ENCODE peak calls at places on chromosomes 7 and 10, in four cellular contexts. One of them, this sample, is unnamed.

GRCh38 chr7:101651116-101651515 is 22.0 kb upstream of the MYL10 start:
- DNase-seq in K562: no peak
- DNase-seq in transverse colon: no peak
- DNase-seq in sigmoid colon: no peak
- DNase-seq in this sample: no peak

GRCh38 chr10:118017850-118018249 is 28.9 kb downstream of the RAB11FIP2 start:
- DNase-seq in K562: no peak
- DNase-seq in transverse colon: no peak
- DNase-seq in sigmoid colon: no peak
- DNase-seq in this sample: no peak

GRCh38 chr10:114491419-114491818 is 87.1 kb upstream of the AFAP1L2 start:
- DNase-seq in K562: no peak
- DNase-seq in transverse colon: no peak
- DNase-seq in sigmoid colon: peak; percentile 81
- DNase-seq in this sample: no peak

GRCh38 chr10:132447446-132448247 is 50.6 kb downstream of the PWWP2B start:
- DNase-seq in K562: no peak
- DNase-seq in transverse colon: peak; percentile 67
- DNase-seq in sigmoid colon: no peak
- DNase-seq in this sample: peak; percentile 68

GRCh38 chr10:99329238-99329890 is at the start of gene CNNM1:
- DNase-seq in K562: no peak
- DNase-seq in transverse colon: no peak
- DNase-seq in sigmoid colon: peak; percentile 74
- DNase-seq in this sample: peak; percentile 40

GRCh38 chr10:130961506-130962239 is 349.8 kb downstream of the TCERG1L start:
- DNase-seq in K562: no peak
- DNase-seq in transverse colon: no peak
- DNase-seq in sigmoid colon: no peak
- DNase-seq in this sample: no peak

GRCh38 chr10:10665750-10666149 is 351.9 kb upstream of the CELF2 start:
- DNase-seq in K562: no peak
- DNase-seq in transverse colon: no peak
- DNase-seq in sigmoid colon: no peak
- DNase-seq in this sample: no peak

GRCh38 chr7:137578541-137578940 is 235.0 kb upstream of the PTN start:
- DNase-seq in K562: no peak
- DNase-seq in transverse colon: no peak
- DNase-seq in sigmoid colon: no peak
- DNase-seq in this sample: no peak

GRCh38 chr10:56135806-56136205 is 225.3 kb downstream of the ZWINT start:
- DNase-seq in K562: no peak
- DNase-seq in transverse colon: no peak
- DNase-seq in sigmoid colon: no peak
- DNase-seq in this sample: no peak

GRCh38 chr7:158781976-158782637 is 47.2 kb downstream of the ESYT2 start:
- DNase-seq in K562: no peak
- DNase-seq in transverse colon: no peak
- DNase-seq in sigmoid colon: no peak
- DNase-seq in this sample: no peak

GRCh38 chr10:79063071-79063491 is 5.7 kb upstream of the ZMIZ1 start:
- DNase-seq in K562: no peak
- DNase-seq in transverse colon: peak; percentile 8
- DNase-seq in sigmoid colon: peak; percentile 48
- DNase-seq in this sample: no peak

GRCh38 chr10:77070892-77071595 is 566.6 kb downstream of the KCNMA1 start:
- DNase-seq in K562: no peak
- DNase-seq in transverse colon: no peak
- DNase-seq in sigmoid colon: peak; percentile 69
- DNase-seq in this sample: no peak

GRCh38 chr10:124614003-124614659 is 130.0 kb downstream of the FAM53B start:
- DNase-seq in K562: no peak
- DNase-seq in transverse colon: no peak
- DNase-seq in sigmoid colon: no peak
- DNase-seq in this sample: no peak

GRCh38 chr7:8112685-8113084 is 144.1 kb downstream of the GLCCI1 start:
- DNase-seq in K562: no peak
- DNase-seq in transverse colon: no peak
- DNase-seq in sigmoid colon: no peak
- DNase-seq in this sample: no peak

GRCh38 chr10:72802291-72803118 is 91.0 kb upstream of the OIT3 start:
- DNase-seq in K562: no peak
- DNase-seq in transverse colon: no peak
- DNase-seq in sigmoid colon: no peak
- DNase-seq in this sample: no peak

GRCh38 chr7:105448181-105448580 is 59.5 kb upstream of the SRPK2 start:
- DNase-seq in K562: no peak
- DNase-seq in transverse colon: no peak
- DNase-seq in sigmoid colon: no peak
- DNase-seq in this sample: no peak

GRCh38 chr10:86813101-86813500 is 56.7 kb downstream of the BMPR1A start:
- DNase-seq in K562: no peak
- DNase-seq in transverse colon: no peak
- DNase-seq in sigmoid colon: no peak
- DNase-seq in this sample: no peak

GRCh38 chr10:47166405-47166777 is 133.6 kb upstream of the GDF10 start:
- DNase-seq in K562: no peak
- DNase-seq in transverse colon: no peak
- DNase-seq in sigmoid colon: no peak
- DNase-seq in this sample: no peak

GRCh38 chr7:30799206-30799975 is 28.2 kb downstream of the MINDY4 start:
- DNase-seq in K562: no peak
- DNase-seq in transverse colon: no peak
- DNase-seq in sigmoid colon: peak; percentile 89
- DNase-seq in this sample: no peak

GRCh38 chr10:35335718-35336083 is 608 bp upstream of the CCNY start:
- DNase-seq in K562: no peak
- DNase-seq in transverse colon: peak; percentile 20
- DNase-seq in sigmoid colon: no peak
- DNase-seq in this sample: no peak

GRCh38 chr10:43119416-43120115 is 18.7 kb upstream of the CSGALNACT2 start:
- DNase-seq in K562: no peak
- DNase-seq in transverse colon: no peak
- DNase-seq in sigmoid colon: no peak
- DNase-seq in this sample: no peak

GRCh38 chr10:130341325-130341724 is 205.1 kb downstream of the GLRX3 start:
- DNase-seq in K562: peak; percentile 19
- DNase-seq in transverse colon: no peak
- DNase-seq in sigmoid colon: no peak
- DNase-seq in this sample: no peak

GRCh38 chr10:28300027-28300426 is 2.8 kb downstream of the MPP7 start:
- DNase-seq in K562: peak; percentile 19
- DNase-seq in transverse colon: no peak
- DNase-seq in sigmoid colon: no peak
- DNase-seq in this sample: no peak

GRCh38 chr7:11743016-11743415 is 89.0 kb downstream of the THSD7A start:
- DNase-seq in K562: no peak
- DNase-seq in transverse colon: no peak
- DNase-seq in sigmoid colon: no peak
- DNase-seq in this sample: no peak

GRCh38 chr10:79387466-79387973 is 40.3 kb downstream of the PPIF start:
- DNase-seq in K562: no peak
- DNase-seq in transverse colon: peak; percentile 8
- DNase-seq in sigmoid colon: peak; percentile 86
- DNase-seq in this sample: no peak

GRCh38 chr7:106947244-106947728 is 82.2 kb downstream of the PIK3CG start:
- DNase-seq in K562: peak; percentile 88
- DNase-seq in transverse colon: peak; percentile 44
- DNase-seq in sigmoid colon: no peak
- DNase-seq in this sample: peak; percentile 19

DNA sequence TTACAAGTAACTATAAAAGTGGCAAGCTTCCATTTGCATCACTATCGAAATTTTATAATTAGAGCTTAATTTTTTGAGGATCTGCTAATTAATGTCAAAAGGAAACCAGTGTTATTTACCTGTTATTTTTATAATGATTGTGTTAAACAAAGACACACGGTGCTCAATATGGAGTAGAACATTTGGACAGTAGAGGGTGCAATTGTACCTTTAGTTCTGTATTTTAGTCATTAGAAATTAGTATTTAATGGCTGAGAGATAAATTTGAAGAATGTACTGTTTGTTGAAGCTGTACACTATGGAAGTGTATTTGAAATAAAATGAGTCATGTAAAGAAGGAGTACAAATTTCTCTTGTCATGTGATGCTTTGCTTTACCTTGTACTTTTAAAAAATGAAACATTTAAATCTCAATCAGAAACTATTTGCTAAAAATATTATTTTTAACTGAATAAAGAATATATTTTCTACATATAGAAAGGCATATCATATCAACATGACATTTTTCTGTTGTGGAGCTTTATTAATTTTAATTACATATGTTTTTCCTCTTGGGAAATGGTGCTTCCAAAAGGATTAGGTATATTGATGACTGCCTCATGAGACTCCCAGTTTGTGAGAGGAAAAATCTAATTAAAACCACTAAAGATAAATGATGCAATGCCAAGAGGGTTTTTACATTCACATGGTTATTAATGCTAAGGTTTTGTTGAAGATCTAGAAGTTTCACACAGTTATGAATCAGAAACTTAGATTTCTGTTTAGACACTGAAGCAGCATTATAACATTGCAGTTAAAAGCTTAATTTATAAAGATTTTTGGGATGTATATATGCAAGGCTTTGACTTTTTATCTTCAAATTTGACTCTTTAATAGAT is 10.4 kb upstream of the PRKG1 start:
- DNase-seq in K562: no peak
- DNase-seq in transverse colon: no peak
- DNase-seq in sigmoid colon: no peak
- DNase-seq in this sample: no peak
- TF ChIP-seq CTCF in K562: no peak
- TF ChIP-seq CTCF in transverse colon: peak; percentile 58
- TF ChIP-seq CTCF in sigmoid colon: peak; percentile 63
- TF ChIP-seq CTCF in this sample: no peak

GRCh38 chr7:1915956-1916620 is 246.0 kb downstream of the ELFN1 start:
- DNase-seq in K562: no peak
- DNase-seq in transverse colon: no peak
- DNase-seq in sigmoid colon: no peak
- DNase-seq in this sample: no peak
- TF ChIP-seq POLR2AphosphoS5 in K562: no peak
- TF ChIP-seq POLR2AphosphoS5 in transverse colon: no peak
- TF ChIP-seq POLR2AphosphoS5 in sigmoid colon: no peak
- TF ChIP-seq POLR2AphosphoS5 in this sample: no peak

GRCh38 chr7:88243345-88243909 is 23.6 kb upstream of the SRI start:
- DNase-seq in K562: no peak
- DNase-seq in transverse colon: no peak
- DNase-seq in sigmoid colon: no peak
- DNase-seq in this sample: peak; percentile 30
- H3K4me1 ChIP-seq in K562: no peaks in the 10 kb centered on the region
- H3K4me1 ChIP-seq in transverse colon: no peaks in the 10 kb centered on the region
- H3K4me1 ChIP-seq in sigmoid colon: no peaks in the 10 kb centered on the region
- H3K4me1 ChIP-seq in this sample: no peaks in the 10 kb centered on the region

DNA sequence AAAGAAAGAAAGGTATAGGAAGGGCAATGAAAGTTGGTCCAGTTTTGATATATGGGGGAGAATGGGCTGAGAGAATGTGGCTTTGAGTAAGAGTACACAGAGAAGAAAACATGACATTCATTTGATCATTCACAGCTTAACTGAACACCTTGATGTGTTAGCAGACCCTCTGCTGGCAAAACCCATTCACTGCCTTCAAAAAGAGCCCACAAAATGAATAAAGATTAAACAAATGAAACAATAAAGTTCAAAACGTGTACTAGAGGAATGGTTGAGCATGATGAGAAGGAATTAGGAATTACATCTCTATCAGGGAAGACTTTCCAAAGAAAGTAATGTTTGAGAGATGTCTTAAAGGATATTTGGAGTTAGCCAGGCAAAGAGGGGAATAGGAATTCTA is 2.1 kb downstream of the WEE2 start:
- DNase-seq in K562: no peak
- DNase-seq in transverse colon: no peak
- DNase-seq in sigmoid colon: no peak
- DNase-seq in this sample: no peak
- TF ChIP-seq CTCF in K562: no peak
- TF ChIP-seq CTCF in transverse colon: no peak
- TF ChIP-seq CTCF in sigmoid colon: no peak
- TF ChIP-seq CTCF in this sample: no peak

GRCh38 chr10:3779146-3779707 is 5.8 kb downstream of the KLF6 start:
- DNase-seq in K562: no peak
- DNase-seq in transverse colon: peak; percentile 26
- DNase-seq in sigmoid colon: no peak
- DNase-seq in this sample: no peak

GRCh38 chr10:3781458-3782098 is 3.4 kb downstream of the KLF6 start:
- DNase-seq in K562: no peak
- DNase-seq in transverse colon: peak; percentile 68
- DNase-seq in sigmoid colon: peak; percentile 81
- DNase-seq in this sample: no peak

GRCh38 chr10:3780056-3780765 is 4.8 kb downstream of the KLF6 start:
- DNase-seq in K562: no peak
- DNase-seq in transverse colon: no peak
- DNase-seq in sigmoid colon: no peak
- DNase-seq in this sample: no peak

GRCh38 chr10:3782099-3782455 is 2.9 kb downstream of the KLF6 start:
- DNase-seq in K562: no peak
- DNase-seq in transverse colon: no peak
- DNase-seq in sigmoid colon: no peak
- DNase-seq in this sample: no peak

DNA sequence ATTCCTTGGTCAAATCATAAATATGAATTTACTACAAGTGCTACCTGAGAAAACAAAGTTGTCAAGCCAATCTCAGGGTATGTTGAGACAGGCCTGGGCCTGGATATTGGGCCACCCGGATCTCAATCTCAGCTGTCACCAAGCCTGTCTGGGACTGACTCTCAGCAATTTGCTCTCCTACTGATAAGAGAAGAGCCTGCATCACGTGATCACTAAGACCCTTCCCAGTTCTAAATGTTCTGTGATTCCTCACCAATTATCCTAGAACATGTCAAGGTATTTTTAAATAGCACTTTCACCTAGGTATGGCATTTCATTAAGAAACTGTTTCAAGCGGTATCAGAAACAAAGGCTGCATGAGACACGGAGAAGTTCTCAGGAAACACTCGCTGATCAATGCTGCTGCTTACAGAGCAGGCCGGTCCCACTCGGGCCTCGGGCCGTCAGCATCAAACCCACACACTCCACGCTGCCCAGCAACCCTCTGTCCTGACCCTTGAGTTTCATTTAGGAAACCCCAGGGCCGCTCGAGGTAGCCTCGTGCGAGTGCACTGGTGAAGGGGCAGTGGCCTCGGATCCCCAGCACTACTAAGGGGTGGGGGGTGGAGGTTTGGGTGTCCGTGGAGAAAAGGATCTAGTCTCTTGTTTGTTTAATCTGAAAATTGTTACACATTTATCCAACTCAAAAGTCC is 4.1 kb downstream of the KLF6 start:
- DNase-seq in K562: no peak
- DNase-seq in transverse colon: no peak
- DNase-seq in sigmoid colon: peak; percentile 64
- DNase-seq in this sample: no peak
- TF ChIP-seq POLR2AphosphoS5 in K562: no peak
- TF ChIP-seq POLR2AphosphoS5 in transverse colon: peak; percentile 41
- TF ChIP-seq POLR2AphosphoS5 in sigmoid colon: no peak
- TF ChIP-seq POLR2AphosphoS5 in this sample: no peak